ENCODE peak calls at places on chromosomes 2 and 18, in ten cellular contexts. One of them, this sample, is unnamed.
A peak's percentile ranks its signal among the peaks of the same experiment; 100 is the strongest.

GRCh38 chr2:162242586-162243304 is 500 bp downstream of the FAP start:
- DNase-seq in amygdala: no peak
- DNase-seq in H4: no peak
- DNase-seq in natural killer cell treated with Interleukin-12 subunit alpha and Interleukin-12 subunit beta and Interleukin-15 and Interleukin-18, amount 100 ng/mL, for 72 hours: no peak
- DNase-seq in Daoy: no peak
- DNase-seq in WTC11: no peak
- DNase-seq in mesenteric fat pad: no peak
- DNase-seq in GM04504: peak; percentile 39
- DNase-seq in GOT3: no peak
- DNase-seq in GM23248: peak; percentile 73
- DNase-seq in this sample: no peak

GRCh38 chr2:170313636-170314348 is 135.8 kb downstream of the MYO3B start:
- DNase-seq in amygdala: peak; percentile 10
- DNase-seq in H4: peak; percentile 26
- DNase-seq in natural killer cell treated with Interleukin-12 subunit alpha and Interleukin-12 subunit beta and Interleukin-15 and Interleukin-18, amount 100 ng/mL, for 72 hours: no peak
- DNase-seq in Daoy: peak; percentile 61
- DNase-seq in WTC11: no peak
- DNase-seq in mesenteric fat pad: no peak
- DNase-seq in GM04504: no peak
- DNase-seq in GOT3: no peak
- DNase-seq in GM23248: peak; percentile 21
- DNase-seq in this sample: peak; percentile 4

GRCh38 chr2:64515075-64515474 is 9.1 kb upstream of the AFTPH start:
- DNase-seq in amygdala: no peak
- DNase-seq in H4: no peak
- DNase-seq in natural killer cell treated with Interleukin-12 subunit alpha and Interleukin-12 subunit beta and Interleukin-15 and Interleukin-18, amount 100 ng/mL, for 72 hours: no peak
- DNase-seq in Daoy: no peak
- DNase-seq in WTC11: no peak
- DNase-seq in mesenteric fat pad: no peak
- DNase-seq in GM04504: no peak
- DNase-seq in GOT3: no peak
- DNase-seq in GM23248: no peak
- DNase-seq in this sample: no peak

GRCh38 chr2:199797431-199797830 is 53.6 kb downstream of the FTCDNL1 start:
- DNase-seq in amygdala: no peak
- DNase-seq in H4: no peak
- DNase-seq in natural killer cell treated with Interleukin-12 subunit alpha and Interleukin-12 subunit beta and Interleukin-15 and Interleukin-18, amount 100 ng/mL, for 72 hours: no peak
- DNase-seq in Daoy: no peak
- DNase-seq in WTC11: no peak
- DNase-seq in mesenteric fat pad: no peak
- DNase-seq in GM04504: no peak
- DNase-seq in GOT3: no peak
- DNase-seq in GM23248: no peak
- DNase-seq in this sample: no peak

GRCh38 chr2:6081542-6081872 is 389.3 kb downstream of the SOX11 start:
- DNase-seq in amygdala: no peak
- DNase-seq in H4: no peak
- DNase-seq in natural killer cell treated with Interleukin-12 subunit alpha and Interleukin-12 subunit beta and Interleukin-15 and Interleukin-18, amount 100 ng/mL, for 72 hours: no peak
- DNase-seq in Daoy: no peak
- DNase-seq in WTC11: no peak
- DNase-seq in mesenteric fat pad: no peak
- DNase-seq in GM04504: no peak
- DNase-seq in GOT3: no peak
- DNase-seq in GM23248: no peak
- DNase-seq in this sample: no peak

GRCh38 chr2:96940991-96941775 is 45.2 kb downstream of the FAM178B start:
- DNase-seq in amygdala: no peak
- DNase-seq in H4: no peak
- DNase-seq in natural killer cell treated with Interleukin-12 subunit alpha and Interleukin-12 subunit beta and Interleukin-15 and Interleukin-18, amount 100 ng/mL, for 72 hours: no peak
- DNase-seq in Daoy: no peak
- DNase-seq in WTC11: no peak
- DNase-seq in mesenteric fat pad: no peak
- DNase-seq in GM04504: no peak
- DNase-seq in GOT3: no peak
- DNase-seq in GM23248: no peak
- DNase-seq in this sample: no peak

GRCh38 chr2:65456074-65456473 is 23.7 kb upstream of the SPRED2 start:
- DNase-seq in amygdala: no peak
- DNase-seq in H4: no peak
- DNase-seq in natural killer cell treated with Interleukin-12 subunit alpha and Interleukin-12 subunit beta and Interleukin-15 and Interleukin-18, amount 100 ng/mL, for 72 hours: no peak
- DNase-seq in Daoy: peak; percentile 90
- DNase-seq in WTC11: no peak
- DNase-seq in mesenteric fat pad: no peak
- DNase-seq in GM04504: no peak
- DNase-seq in GOT3: no peak
- DNase-seq in GM23248: peak; percentile 92
- DNase-seq in this sample: no peak

GRCh38 chr2:227106845-227107759 is 56.9 kb downstream of the COL4A4 start:
- DNase-seq in amygdala: peak; percentile 13
- DNase-seq in H4: peak; percentile 71
- DNase-seq in natural killer cell treated with Interleukin-12 subunit alpha and Interleukin-12 subunit beta and Interleukin-15 and Interleukin-18, amount 100 ng/mL, for 72 hours: no peak
- DNase-seq in Daoy: peak; percentile 60
- DNase-seq in WTC11: peak; percentile 69
- DNase-seq in mesenteric fat pad: no peak
- DNase-seq in GM04504: peak; percentile 53
- DNase-seq in GOT3: peak; percentile 7
- DNase-seq in GM23248: peak; percentile 78
- DNase-seq in this sample: peak; percentile 5

GRCh38 chr2:39618736-39619135 is 47.0 kb upstream of the TMEM178A start:
- DNase-seq in amygdala: no peak
- DNase-seq in H4: no peak
- DNase-seq in natural killer cell treated with Interleukin-12 subunit alpha and Interleukin-12 subunit beta and Interleukin-15 and Interleukin-18, amount 100 ng/mL, for 72 hours: no peak
- DNase-seq in Daoy: no peak
- DNase-seq in WTC11: no peak
- DNase-seq in mesenteric fat pad: no peak
- DNase-seq in GM04504: no peak
- DNase-seq in GOT3: no peak
- DNase-seq in GM23248: no peak
- DNase-seq in this sample: no peak

GRCh38 chr2:150732064-150732463 is 244.6 kb upstream of the RND3 start:
- DNase-seq in amygdala: no peak
- DNase-seq in H4: peak; percentile 30
- DNase-seq in natural killer cell treated with Interleukin-12 subunit alpha and Interleukin-12 subunit beta and Interleukin-15 and Interleukin-18, amount 100 ng/mL, for 72 hours: no peak
- DNase-seq in Daoy: peak; percentile 65
- DNase-seq in WTC11: no peak
- DNase-seq in mesenteric fat pad: no peak
- DNase-seq in GM04504: peak; percentile 35
- DNase-seq in GOT3: no peak
- DNase-seq in GM23248: peak; percentile 86
- DNase-seq in this sample: no peak

GRCh38 chr2:195532628-195533271 is 124.3 kb upstream of the SLC39A10 start:
- DNase-seq in amygdala: no peak
- DNase-seq in H4: peak; percentile 19
- DNase-seq in natural killer cell treated with Interleukin-12 subunit alpha and Interleukin-12 subunit beta and Interleukin-15 and Interleukin-18, amount 100 ng/mL, for 72 hours: no peak
- DNase-seq in Daoy: no peak
- DNase-seq in WTC11: no peak
- DNase-seq in mesenteric fat pad: no peak
- DNase-seq in GM04504: no peak
- DNase-seq in GOT3: no peak
- DNase-seq in GM23248: peak; percentile 75
- DNase-seq in this sample: no peak

GRCh38 chr2:108922141-108922915 is 66.7 kb downstream of the EDAR start:
- DNase-seq in amygdala: no peak
- DNase-seq in H4: no peak
- DNase-seq in natural killer cell treated with Interleukin-12 subunit alpha and Interleukin-12 subunit beta and Interleukin-15 and Interleukin-18, amount 100 ng/mL, for 72 hours: no peak
- DNase-seq in Daoy: peak; percentile 62
- DNase-seq in WTC11: no peak
- DNase-seq in mesenteric fat pad: peak; percentile 49
- DNase-seq in GM04504: peak; percentile 1
- DNase-seq in GOT3: no peak
- DNase-seq in GM23248: peak; percentile 76
- DNase-seq in this sample: peak; percentile 29

GRCh38 chr18:47265197-47265596 is 13.7 kb upstream of the SKOR2 start:
- DNase-seq in amygdala: no peak
- DNase-seq in H4: peak; percentile 34
- DNase-seq in natural killer cell treated with Interleukin-12 subunit alpha and Interleukin-12 subunit beta and Interleukin-15 and Interleukin-18, amount 100 ng/mL, for 72 hours: no peak
- DNase-seq in Daoy: peak; percentile 55
- DNase-seq in WTC11: no peak
- DNase-seq in mesenteric fat pad: no peak
- DNase-seq in GM04504: peak; percentile 10
- DNase-seq in GOT3: no peak
- DNase-seq in GM23248: peak; percentile 54
- DNase-seq in this sample: no peak

GRCh38 chr2:47344890-47345583 is 57.9 kb upstream of the MSH2 start:
- DNase-seq in amygdala: peak; percentile 74
- DNase-seq in H4: peak; percentile 96
- DNase-seq in natural killer cell treated with Interleukin-12 subunit alpha and Interleukin-12 subunit beta and Interleukin-15 and Interleukin-18, amount 100 ng/mL, for 72 hours: no peak
- DNase-seq in Daoy: peak; percentile 95
- DNase-seq in WTC11: peak; percentile 95
- DNase-seq in mesenteric fat pad: no peak
- DNase-seq in GM04504: no peak
- DNase-seq in GOT3: no peak
- DNase-seq in GM23248: peak; percentile 67
- DNase-seq in this sample: peak; percentile 80

GRCh38 chr2:48444404-48444803 is 85.5 kb upstream of the STON1 start:
- DNase-seq in amygdala: no peak
- DNase-seq in H4: no peak
- DNase-seq in natural killer cell treated with Interleukin-12 subunit alpha and Interleukin-12 subunit beta and Interleukin-15 and Interleukin-18, amount 100 ng/mL, for 72 hours: no peak
- DNase-seq in Daoy: no peak
- DNase-seq in WTC11: no peak
- DNase-seq in mesenteric fat pad: no peak
- DNase-seq in GM04504: no peak
- DNase-seq in GOT3: no peak
- DNase-seq in GM23248: no peak
- DNase-seq in this sample: no peak

GRCh38 chr2:191304939-191305875 is 60.0 kb downstream of the MYO1B start:
- DNase-seq in amygdala: no peak
- DNase-seq in H4: peak; percentile 11
- DNase-seq in natural killer cell treated with Interleukin-12 subunit alpha and Interleukin-12 subunit beta and Interleukin-15 and Interleukin-18, amount 100 ng/mL, for 72 hours: no peak
- DNase-seq in Daoy: no peak
- DNase-seq in WTC11: no peak
- DNase-seq in mesenteric fat pad: no peak
- DNase-seq in GM04504: peak; percentile 90
- DNase-seq in GOT3: no peak
- DNase-seq in GM23248: peak; percentile 84
- DNase-seq in this sample: no peak

GRCh38 chr2:12046641-12047040 is 300.2 kb downstream of the LPIN1 start:
- DNase-seq in amygdala: no peak
- DNase-seq in H4: no peak
- DNase-seq in natural killer cell treated with Interleukin-12 subunit alpha and Interleukin-12 subunit beta and Interleukin-15 and Interleukin-18, amount 100 ng/mL, for 72 hours: no peak
- DNase-seq in Daoy: peak; percentile 43
- DNase-seq in WTC11: no peak
- DNase-seq in mesenteric fat pad: no peak
- DNase-seq in GM04504: no peak
- DNase-seq in GOT3: no peak
- DNase-seq in GM23248: peak; percentile 53
- DNase-seq in this sample: no peak

GRCh38 chr18:5058768-5059539 is 138.1 kb downstream of the AKAIN1 start:
- DNase-seq in amygdala: no peak
- DNase-seq in H4: peak; percentile 9
- DNase-seq in natural killer cell treated with Interleukin-12 subunit alpha and Interleukin-12 subunit beta and Interleukin-15 and Interleukin-18, amount 100 ng/mL, for 72 hours: no peak
- DNase-seq in Daoy: no peak
- DNase-seq in WTC11: no peak
- DNase-seq in mesenteric fat pad: no peak
- DNase-seq in GM04504: no peak
- DNase-seq in GOT3: no peak
- DNase-seq in GM23248: peak; percentile 12
- DNase-seq in this sample: no peak

GRCh38 chr18:45155526-45155925 is 459.8 kb upstream of the SLC14A2 start:
- DNase-seq in amygdala: no peak
- DNase-seq in H4: no peak
- DNase-seq in natural killer cell treated with Interleukin-12 subunit alpha and Interleukin-12 subunit beta and Interleukin-15 and Interleukin-18, amount 100 ng/mL, for 72 hours: no peak
- DNase-seq in Daoy: no peak
- DNase-seq in WTC11: no peak
- DNase-seq in mesenteric fat pad: no peak
- DNase-seq in GM04504: no peak
- DNase-seq in GOT3: no peak
- DNase-seq in GM23248: no peak
- DNase-seq in this sample: no peak

GRCh38 chr18:22563098-22563707 is 145.5 kb upstream of the CTAGE1 start:
- DNase-seq in amygdala: no peak
- DNase-seq in H4: peak; percentile 91
- DNase-seq in natural killer cell treated with Interleukin-12 subunit alpha and Interleukin-12 subunit beta and Interleukin-15 and Interleukin-18, amount 100 ng/mL, for 72 hours: no peak
- DNase-seq in Daoy: peak; percentile 87
- DNase-seq in WTC11: no peak
- DNase-seq in mesenteric fat pad: no peak
- DNase-seq in GM04504: no peak
- DNase-seq in GOT3: no peak
- DNase-seq in GM23248: peak; percentile 93
- DNase-seq in this sample: no peak

GRCh38 chr18:56726906-56727305 is 75.7 kb downstream of the WDR7 start:
- DNase-seq in amygdala: no peak
- DNase-seq in H4: no peak
- DNase-seq in natural killer cell treated with Interleukin-12 subunit alpha and Interleukin-12 subunit beta and Interleukin-15 and Interleukin-18, amount 100 ng/mL, for 72 hours: no peak
- DNase-seq in Daoy: no peak
- DNase-seq in WTC11: no peak
- DNase-seq in mesenteric fat pad: no peak
- DNase-seq in GM04504: no peak
- DNase-seq in GOT3: no peak
- DNase-seq in GM23248: no peak
- DNase-seq in this sample: no peak

GRCh38 chr2:186518945-186519344 is 32.9 kb downstream of the ZC3H15 start:
- DNase-seq in amygdala: no peak
- DNase-seq in H4: no peak
- DNase-seq in natural killer cell treated with Interleukin-12 subunit alpha and Interleukin-12 subunit beta and Interleukin-15 and Interleukin-18, amount 100 ng/mL, for 72 hours: no peak
- DNase-seq in Daoy: peak; percentile 5
- DNase-seq in WTC11: no peak
- DNase-seq in mesenteric fat pad: no peak
- DNase-seq in GM04504: peak; percentile 6
- DNase-seq in GOT3: no peak
- DNase-seq in GM23248: peak; percentile 83
- DNase-seq in this sample: no peak

This sample was measured in occipital lobe.